ENCODE peak calls at places on chromosomes 2 and 18, in nine cellular contexts. One of them, this sample, is unnamed.

GRCh38 chr2:235695602-235695895 is 201.7 kb downstream of the AGAP1 start:
- DNase-seq in NB4: no peak
- DNase-seq in NCI-H1436: no peak
- DNase-seq in HT-29: no peak
- DNase-seq in putamen: no peak
- DNase-seq in EL: no peak
- DNase-seq in BE2C: no peak
- DNase-seq in activated naive CD8-positive, alpha-beta T cell treated with anti-CD3 and anti-CD28 coated beads, Interleukin-2, amount 10 ng/mL, durations not matched to agents 7 days and 5 days: no peak
- DNase-seq in adrenal gland: no peak
- DNase-seq in this sample: no peak

GRCh38 chr2:95346236-95346737 is 49.1 kb downstream of the KCNIP3 start:
- DNase-seq in NB4: peak
- DNase-seq in BE2C: no peak
- DNase-seq in putamen: no peak
- DNase-seq in NCI-H1436: no peak
- DNase-seq in activated naive CD8-positive, alpha-beta T cell treated with anti-CD3 and anti-CD28 coated beads, Interleukin-2, amount 10 ng/mL, durations not matched to agents 7 days and 5 days: peak
- DNase-seq in HT-29: no peak
- DNase-seq in adrenal gland: peak
- DNase-seq in EL: peak
- DNase-seq in this sample: peak

GRCh38 chr2:172246649-172247048 is 143.9 kb upstream of the DLX2 start:
- DNase-seq in activated naive CD8-positive, alpha-beta T cell treated with anti-CD3 and anti-CD28 coated beads, Interleukin-2, amount 10 ng/mL, durations not matched to agents 7 days and 5 days: no peak
- DNase-seq in putamen: no peak
- DNase-seq in EL: peak
- DNase-seq in HT-29: no peak
- DNase-seq in BE2C: no peak
- DNase-seq in NB4: peak
- DNase-seq in NCI-H1436: no peak
- DNase-seq in adrenal gland: no peak
- DNase-seq in this sample: peak

GRCh38 chr18:53566622-53567021 is 657.8 kb downstream of the MBD2 start:
- DNase-seq in NCI-H1436: no peak
- DNase-seq in activated naive CD8-positive, alpha-beta T cell treated with anti-CD3 and anti-CD28 coated beads, Interleukin-2, amount 10 ng/mL, durations not matched to agents 7 days and 5 days: no peak
- DNase-seq in NB4: no peak
- DNase-seq in EL: no peak
- DNase-seq in HT-29: no peak
- DNase-seq in adrenal gland: no peak
- DNase-seq in putamen: no peak
- DNase-seq in BE2C: no peak
- DNase-seq in this sample: no peak

GRCh38 chr2:17107875-17108274 is 410.4 kb downstream of the RAD51AP2 start:
- DNase-seq in NCI-H1436: no peak
- DNase-seq in BE2C: no peak
- DNase-seq in adrenal gland: no peak
- DNase-seq in NB4: no peak
- DNase-seq in HT-29: no peak
- DNase-seq in EL: no peak
- DNase-seq in activated naive CD8-positive, alpha-beta T cell treated with anti-CD3 and anti-CD28 coated beads, Interleukin-2, amount 10 ng/mL, durations not matched to agents 7 days and 5 days: no peak
- DNase-seq in putamen: no peak
- DNase-seq in this sample: no peak

GRCh38 chr2:9558948-9559381 is 3.3 kb upstream of the ADAM17 start:
- DNase-seq in activated naive CD8-positive, alpha-beta T cell treated with anti-CD3 and anti-CD28 coated beads, Interleukin-2, amount 10 ng/mL, durations not matched to agents 7 days and 5 days: no peak
- DNase-seq in BE2C: no peak
- DNase-seq in putamen: no peak
- DNase-seq in EL: peak
- DNase-seq in adrenal gland: peak
- DNase-seq in HT-29: no peak
- DNase-seq in NB4: peak
- DNase-seq in NCI-H1436: no peak
- DNase-seq in this sample: peak

GRCh38 chr2:824954-825353 is 125.7 kb upstream of the SNTG2 start:
- DNase-seq in HT-29: no peak
- DNase-seq in BE2C: no peak
- DNase-seq in EL: no peak
- DNase-seq in adrenal gland: no peak
- DNase-seq in NCI-H1436: no peak
- DNase-seq in putamen: no peak
- DNase-seq in activated naive CD8-positive, alpha-beta T cell treated with anti-CD3 and anti-CD28 coated beads, Interleukin-2, amount 10 ng/mL, durations not matched to agents 7 days and 5 days: no peak
- DNase-seq in NB4: no peak
- DNase-seq in this sample: no peak

GRCh38 chr2:216757532-216757931 is 62.2 kb upstream of the IGFBP5 start:
- DNase-seq in NCI-H1436: no peak
- DNase-seq in EL: no peak
- DNase-seq in activated naive CD8-positive, alpha-beta T cell treated with anti-CD3 and anti-CD28 coated beads, Interleukin-2, amount 10 ng/mL, durations not matched to agents 7 days and 5 days: no peak
- DNase-seq in BE2C: no peak
- DNase-seq in HT-29: no peak
- DNase-seq in NB4: no peak
- DNase-seq in adrenal gland: no peak
- DNase-seq in putamen: no peak
- DNase-seq in this sample: no peak

GRCh38 chr2:135844285-135844985 is 7.5 kb upstream of the LCT start:
- DNase-seq in adrenal gland: no peak
- DNase-seq in NCI-H1436: no peak
- DNase-seq in activated naive CD8-positive, alpha-beta T cell treated with anti-CD3 and anti-CD28 coated beads, Interleukin-2, amount 10 ng/mL, durations not matched to agents 7 days and 5 days: no peak
- DNase-seq in BE2C: no peak
- DNase-seq in putamen: no peak
- DNase-seq in NB4: no peak
- DNase-seq in EL: no peak
- DNase-seq in HT-29: no peak
- DNase-seq in this sample: no peak

GRCh38 chr2:71756280-71756906 is 303.0 kb downstream of the DYSF start:
- DNase-seq in BE2C: no peak
- DNase-seq in NB4: no peak
- DNase-seq in adrenal gland: no peak
- DNase-seq in NCI-H1436: no peak
- DNase-seq in EL: peak
- DNase-seq in putamen: no peak
- DNase-seq in HT-29: no peak
- DNase-seq in activated naive CD8-positive, alpha-beta T cell treated with anti-CD3 and anti-CD28 coated beads, Interleukin-2, amount 10 ng/mL, durations not matched to agents 7 days and 5 days: no peak
- DNase-seq in this sample: peak

GRCh38 chr2:227191367-227191766 is 26.9 kb downstream of the COL4A3 start:
- DNase-seq in putamen: no peak
- DNase-seq in BE2C: no peak
- DNase-seq in HT-29: no peak
- DNase-seq in NCI-H1436: no peak
- DNase-seq in activated naive CD8-positive, alpha-beta T cell treated with anti-CD3 and anti-CD28 coated beads, Interleukin-2, amount 10 ng/mL, durations not matched to agents 7 days and 5 days: no peak
- DNase-seq in NB4: no peak
- DNase-seq in adrenal gland: peak
- DNase-seq in EL: peak
- DNase-seq in this sample: peak

GRCh38 chr2:134146620-134147019 is 107.3 kb upstream of the MGAT5 start:
- DNase-seq in BE2C: no peak
- DNase-seq in NB4: no peak
- DNase-seq in putamen: no peak
- DNase-seq in HT-29: no peak
- DNase-seq in NCI-H1436: no peak
- DNase-seq in activated naive CD8-positive, alpha-beta T cell treated with anti-CD3 and anti-CD28 coated beads, Interleukin-2, amount 10 ng/mL, durations not matched to agents 7 days and 5 days: no peak
- DNase-seq in adrenal gland: no peak
- DNase-seq in EL: peak
- DNase-seq in this sample: no peak

GRCh38 chr2:217729426-217730058 is 273.3 kb downstream of the TNS1 start:
- DNase-seq in activated naive CD8-positive, alpha-beta T cell treated with anti-CD3 and anti-CD28 coated beads, Interleukin-2, amount 10 ng/mL, durations not matched to agents 7 days and 5 days: no peak
- DNase-seq in BE2C: peak
- DNase-seq in NCI-H1436: peak
- DNase-seq in adrenal gland: no peak
- DNase-seq in EL: no peak
- DNase-seq in NB4: no peak
- DNase-seq in HT-29: no peak
- DNase-seq in putamen: no peak
- DNase-seq in this sample: peak

GRCh38 chr2:110219496-110220192 is 7.3 kb upstream of the MTLN start:
- DNase-seq in BE2C: no peak
- DNase-seq in NCI-H1436: no peak
- DNase-seq in NB4: no peak
- DNase-seq in HT-29: no peak
- DNase-seq in EL: peak
- DNase-seq in activated naive CD8-positive, alpha-beta T cell treated with anti-CD3 and anti-CD28 coated beads, Interleukin-2, amount 10 ng/mL, durations not matched to agents 7 days and 5 days: no peak
- DNase-seq in putamen: no peak
- DNase-seq in adrenal gland: no peak
- DNase-seq in this sample: no peak

GRCh38 chr2:86335865-86336321 is 1.5 kb downstream of the REEP1 start:
- DNase-seq in NB4: no peak
- DNase-seq in HT-29: no peak
- DNase-seq in BE2C: no peak
- DNase-seq in putamen: no peak
- DNase-seq in activated naive CD8-positive, alpha-beta T cell treated with anti-CD3 and anti-CD28 coated beads, Interleukin-2, amount 10 ng/mL, durations not matched to agents 7 days and 5 days: no peak
- DNase-seq in NCI-H1436: no peak
- DNase-seq in EL: no peak
- DNase-seq in adrenal gland: peak
- DNase-seq in this sample: no peak

GRCh38 chr2:53787255-53787910 is 539 bp downstream of the ERLEC1 start:
- DNase-seq in adrenal gland: no peak
- DNase-seq in BE2C: no peak
- DNase-seq in EL: peak
- DNase-seq in NB4: peak
- DNase-seq in NCI-H1436: no peak
- DNase-seq in activated naive CD8-positive, alpha-beta T cell treated with anti-CD3 and anti-CD28 coated beads, Interleukin-2, amount 10 ng/mL, durations not matched to agents 7 days and 5 days: no peak
- DNase-seq in HT-29: peak
- DNase-seq in putamen: peak
- DNase-seq in this sample: peak

GRCh38 chr2:148519013-148519412 is 125.5 kb upstream of the EPC2 start:
- DNase-seq in NCI-H1436: no peak
- DNase-seq in adrenal gland: no peak
- DNase-seq in BE2C: no peak
- DNase-seq in activated naive CD8-positive, alpha-beta T cell treated with anti-CD3 and anti-CD28 coated beads, Interleukin-2, amount 10 ng/mL, durations not matched to agents 7 days and 5 days: no peak
- DNase-seq in EL: no peak
- DNase-seq in putamen: no peak
- DNase-seq in HT-29: no peak
- DNase-seq in NB4: no peak
- DNase-seq in this sample: no peak

GRCh38 chr2:158529379-158530110 is 72.8 kb downstream of the PKP4 start:
- DNase-seq in NB4: no peak
- DNase-seq in NCI-H1436: no peak
- DNase-seq in activated naive CD8-positive, alpha-beta T cell treated with anti-CD3 and anti-CD28 coated beads, Interleukin-2, amount 10 ng/mL, durations not matched to agents 7 days and 5 days: no peak
- DNase-seq in HT-29: no peak
- DNase-seq in putamen: no peak
- DNase-seq in BE2C: no peak
- DNase-seq in EL: peak
- DNase-seq in adrenal gland: no peak
- DNase-seq in this sample: peak